ENCODE peak calls at places on chromosomes 11 and 22, in six cellular contexts. N is tibial nerve; Q is NCI-H748 treated with DMSO at 0.1 percent for 48 hours; Y is stimulated activated CD4-positive, alpha-beta T cell treated with anti-CD3 and anti-CD28 coated beads, Interleukin-15, amount 100 ng/mL, for 24 hours; P is stimulated activated effector memory CD8-positive, alpha-beta T cell treated with anti-CD3 and anti-CD28 coated beads, Interleukin-12 subunit alpha, Interleukin-12 subunit beta, amount 100 ng/mL, for 72 hours; K is GF-D8. Z is an unnamed sample.

GRCh38 chr11:67389477-67389876 is 2.3 kb upstream of the RAD9A start:
- DNase-seq in P (peak; percentile 83), Q (no peak), K (no peak), Y (peak; percentile 71), N (peak; percentile 41), Z (peak; percentile 56)

GRCh38 chr11:64459016-64459415 is 100.1 kb downstream of the RPS6KA4 start:
- DNase-seq in P (no peak), N (no peak), K (no peak), Y (no peak), Q (no peak), Z (no peak)

GRCh38 chr11:86269645-86270044 is 25.1 kb downstream of the EED start:
- DNase-seq in P (no peak), Q (no peak), N (no peak), K (no peak), Y (no peak), Z (no peak)

GRCh38 chr11:130721736-130722135 is 194.5 kb downstream of the SNX19 start:
- DNase-seq in K (no peak), Q (no peak), Y (no peak), P (no peak), N (no peak), Z (no peak)

GRCh38 chr22:45302047-45302446 is 7.7 kb upstream of the FAM118A start:
- DNase-seq in P (no peak), N (no peak), K (no peak), Q (no peak), Y (no peak), Z (no peak)

GRCh38 chr22:43159484-43160178 is 8.3 kb downstream of the TSPO start:
- DNase-seq in Y (no peak), Q (no peak), P (no peak), N (no peak), K (no peak), Z (no peak)

GRCh38 chr11:104946907-104947306 is 21.5 kb downstream of the CASP4 start:
- DNase-seq in N (peak; percentile 42), Q (peak; percentile 3), Y (peak; percentile 27), K (peak; percentile 69), P (no peak), Z (no peak)

GRCh38 chr11:133269272-133269671 is 263.0 kb downstream of the OPCML start:
- DNase-seq in P (no peak), K (no peak), N (no peak), Y (no peak), Q (no peak), Z (no peak)

GRCh38 chr22:41364233-41364632 is 17.5 kb upstream of the TEF start:
- DNase-seq in K (no peak), P (no peak), Q (no peak), N (no peak), Y (no peak), Z (no peak)

GRCh38 chr11:75369846-75370245 is 18.4 kb upstream of the ARRB1 start:
- DNase-seq in N (no peak), Q (no peak), P (no peak), K (peak; percentile 94), Y (no peak), Z (no peak)

GRCh38 chr22:20503816-20504215 is 3.6 kb upstream of the MED15 start:
- DNase-seq in Q (no peak), N (no peak), K (no peak), P (no peak), Y (no peak), Z (no peak)

GRCh38 chr11:33701831-33702230 is 1.2 kb upstream of the C11orf91 start:
- DNase-seq in Q (no peak), P (no peak), Y (no peak), N (peak; percentile 57), K (no peak), Z (no peak)

GRCh38 chr11:122044086-122044485 is 71.9 kb downstream of the BLID start:
- DNase-seq in Q (no peak), P (no peak), K (no peak), N (no peak), Y (no peak), Z (no peak)

GRCh38 chr22:29312218-29313125 is 3.0 kb downstream of the RASL10A start:
- DNase-seq in K (no peak), Q (no peak), Y (no peak), N (no peak), P (no peak), Z (no peak)

GRCh38 chr22:41742918-41743317 is 43.6 kb downstream of the MEI1 start:
- DNase-seq in P (no peak), N (no peak), Q (no peak), K (no peak), Y (no peak), Z (no peak)

GRCh38 chr22:38506118-38506962 is at the start of gene DDX17:
- DNase-seq in N (peak; percentile 96), P (peak; percentile 98), Q (peak; percentile 96), Y (peak; percentile 94), K (peak; percentile 90), Z (peak; percentile 91)

GRCh38 chr11:73997120-73997772 is 11.6 kb downstream of the UCP3 start:
- DNase-seq in Y (no peak), K (no peak), N (no peak), Q (no peak), P (no peak), Z (no peak)

GRCh38 chr11:118065375-118065774 is 11.5 kb upstream of the TMPRSS4 start:
- DNase-seq in N (no peak), Y (no peak), Q (no peak), K (no peak), P (no peak), Z (no peak)